ENCODE peak calls at places on chromosome 18, in five cellular contexts. One of them, this sample, is unnamed.

GRCh38 chr18:9671214-9671613 is 36.9 kb upstream of the RAB31 start:
- DNase-seq in mesendoderm: no peak
- DNase-seq in naive thymus-derived CD4-positive, alpha-beta T cell: no peak
- DNase-seq in CD8-positive, alpha-beta T cell: no peak
- DNase-seq in endodermal cell: no peak
- DNase-seq in this sample: no peak

GRCh38 chr18:59945544-59945943 is 45.7 kb downstream of the PMAIP1 start:
- DNase-seq in mesendoderm: no peak
- DNase-seq in naive thymus-derived CD4-positive, alpha-beta T cell: no peak
- DNase-seq in CD8-positive, alpha-beta T cell: no peak
- DNase-seq in endodermal cell: no peak
- DNase-seq in this sample: no peak

GRCh38 chr18:41713969-41714700 is 240.9 kb upstream of the PIK3C3 start:
- DNase-seq in mesendoderm: no peak
- DNase-seq in naive thymus-derived CD4-positive, alpha-beta T cell: no peak
- DNase-seq in CD8-positive, alpha-beta T cell: no peak
- DNase-seq in endodermal cell: no peak
- DNase-seq in this sample: no peak

GRCh38 chr18:22930089-22930713 is 2.9 kb upstream of the RBBP8 start:
- DNase-seq in mesendoderm: peak; percentile 75
- DNase-seq in naive thymus-derived CD4-positive, alpha-beta T cell: peak; percentile 66
- DNase-seq in CD8-positive, alpha-beta T cell: peak; percentile 68
- DNase-seq in endodermal cell: peak; percentile 93
- DNase-seq in this sample: peak; percentile 75

GRCh38 chr18:36688020-36688965 is 140.5 kb downstream of the TPGS2 start:
- DNase-seq in mesendoderm: peak; percentile 68
- DNase-seq in naive thymus-derived CD4-positive, alpha-beta T cell: peak; percentile 10
- DNase-seq in CD8-positive, alpha-beta T cell: no peak
- DNase-seq in endodermal cell: peak; percentile 91
- DNase-seq in this sample: no peak

GRCh38 chr18:3262234-3263171 is 570 bp downstream of the MYL12B start:
- DNase-seq in mesendoderm: peak; percentile 43
- DNase-seq in naive thymus-derived CD4-positive, alpha-beta T cell: peak; percentile 40
- DNase-seq in CD8-positive, alpha-beta T cell: no peak
- DNase-seq in endodermal cell: no peak
- DNase-seq in this sample: peak; percentile 56

GRCh38 chr18:11411021-11411420 is 198.4 kb upstream of the SLC35G4 start:
- DNase-seq in mesendoderm: no peak
- DNase-seq in naive thymus-derived CD4-positive, alpha-beta T cell: no peak
- DNase-seq in CD8-positive, alpha-beta T cell: no peak
- DNase-seq in endodermal cell: no peak
- DNase-seq in this sample: no peak

GRCh38 chr18:35770360-35770759 is 188.8 kb downstream of the GALNT1 start:
- DNase-seq in mesendoderm: no peak
- DNase-seq in naive thymus-derived CD4-positive, alpha-beta T cell: no peak
- DNase-seq in CD8-positive, alpha-beta T cell: no peak
- DNase-seq in endodermal cell: no peak
- DNase-seq in this sample: no peak

GRCh38 chr18:79069792-79070151 is 578 bp downstream of the ATP9B start:
- DNase-seq in mesendoderm: no peak
- DNase-seq in naive thymus-derived CD4-positive, alpha-beta T cell: no peak
- DNase-seq in CD8-positive, alpha-beta T cell: no peak
- DNase-seq in endodermal cell: no peak
- DNase-seq in this sample: peak; percentile 48

GRCh38 chr18:25594351-25594750 is 242.4 kb upstream of the ZNF521 start:
- DNase-seq in mesendoderm: peak; percentile 60
- DNase-seq in naive thymus-derived CD4-positive, alpha-beta T cell: no peak
- DNase-seq in CD8-positive, alpha-beta T cell: no peak
- DNase-seq in endodermal cell: no peak
- DNase-seq in this sample: no peak

GRCh38 chr18:434410-434809 is 66.1 kb downstream of the COLEC12 start:
- DNase-seq in mesendoderm: peak; percentile 58
- DNase-seq in naive thymus-derived CD4-positive, alpha-beta T cell: no peak
- DNase-seq in CD8-positive, alpha-beta T cell: no peak
- DNase-seq in endodermal cell: no peak
- DNase-seq in this sample: no peak

GRCh38 chr18:12911928-12912703 is 28.1 kb upstream of the PTPN2 start:
- DNase-seq in mesendoderm: no peak
- DNase-seq in naive thymus-derived CD4-positive, alpha-beta T cell: no peak
- DNase-seq in CD8-positive, alpha-beta T cell: no peak
- DNase-seq in endodermal cell: peak; percentile 54
- DNase-seq in this sample: no peak

GRCh38 chr18:49476664-49477411 is 10.2 kb downstream of the C18orf32 start:
- DNase-seq in mesendoderm: peak; percentile 23
- DNase-seq in naive thymus-derived CD4-positive, alpha-beta T cell: no peak
- DNase-seq in CD8-positive, alpha-beta T cell: no peak
- DNase-seq in endodermal cell: no peak
- DNase-seq in this sample: no peak
- H3K27ac ChIP-seq in mesendoderm: no peak overlapping the region
- H3K27ac ChIP-seq in naive thymus-derived CD4-positive, alpha-beta T cell: no peak overlapping the region
- H3K27ac ChIP-seq in CD8-positive, alpha-beta T cell: no peak overlapping the region
- H3K27ac ChIP-seq in endodermal cell: no peak overlapping the region
- H3K27ac ChIP-seq in this sample: no peak overlapping the region

GRCh38 chr18:76434452-76434851 is 60.6 kb downstream of the ZNF516 start:
- DNase-seq in mesendoderm: no peak
- DNase-seq in naive thymus-derived CD4-positive, alpha-beta T cell: no peak
- DNase-seq in CD8-positive, alpha-beta T cell: no peak
- DNase-seq in endodermal cell: no peak
- DNase-seq in this sample: no peak
- H3K36me3 ChIP-seq in mesendoderm: no peaks in the 10 kb centered on the region
- H3K36me3 ChIP-seq in naive thymus-derived CD4-positive, alpha-beta T cell: no peaks in the 10 kb centered on the region
- H3K36me3 ChIP-seq in CD8-positive, alpha-beta T cell: no peaks in the 10 kb centered on the region
- H3K36me3 ChIP-seq in endodermal cell: peaks cover 22% of the 10 kb centered on the region
- H3K36me3 ChIP-seq in this sample: no peaks in the 10 kb centered on the region

GRCh38 chr18:48445540-48445939 is 36.4 kb upstream of the ZBTB7C start:
- DNase-seq in mesendoderm: peak; percentile 89
- DNase-seq in naive thymus-derived CD4-positive, alpha-beta T cell: peak; percentile 70
- DNase-seq in CD8-positive, alpha-beta T cell: peak; percentile 51
- DNase-seq in endodermal cell: peak; percentile 96
- DNase-seq in this sample: peak; percentile 36

GRCh38 chr18:48436907-48437306 is 27.7 kb upstream of the ZBTB7C start:
- DNase-seq in mesendoderm: no peak
- DNase-seq in naive thymus-derived CD4-positive, alpha-beta T cell: no peak
- DNase-seq in CD8-positive, alpha-beta T cell: no peak
- DNase-seq in endodermal cell: no peak
- DNase-seq in this sample: no peak

GRCh38 chr18:48441405-48441881 is 32.3 kb upstream of the ZBTB7C start:
- DNase-seq in mesendoderm: no peak
- DNase-seq in naive thymus-derived CD4-positive, alpha-beta T cell: no peak
- DNase-seq in CD8-positive, alpha-beta T cell: no peak
- DNase-seq in endodermal cell: no peak
- DNase-seq in this sample: no peak

GRCh38 chr18:48442761-48443160 is 33.6 kb upstream of the ZBTB7C start:
- DNase-seq in mesendoderm: no peak
- DNase-seq in naive thymus-derived CD4-positive, alpha-beta T cell: no peak
- DNase-seq in CD8-positive, alpha-beta T cell: no peak
- DNase-seq in endodermal cell: no peak
- DNase-seq in this sample: no peak

GRCh38 chr18:48440924-48441323 is 31.7 kb upstream of the ZBTB7C start:
- DNase-seq in mesendoderm: no peak
- DNase-seq in naive thymus-derived CD4-positive, alpha-beta T cell: no peak
- DNase-seq in CD8-positive, alpha-beta T cell: no peak
- DNase-seq in endodermal cell: no peak
- DNase-seq in this sample: no peak
- H3K4me3 ChIP-seq in mesendoderm: no peak overlapping the region
- H3K4me3 ChIP-seq in naive thymus-derived CD4-positive, alpha-beta T cell: no peak overlapping the region
- H3K4me3 ChIP-seq in CD8-positive, alpha-beta T cell: no peak overlapping the region
- H3K4me3 ChIP-seq in endodermal cell: no peak overlapping the region
- H3K4me3 ChIP-seq in this sample: no peak overlapping the region

DNA sequence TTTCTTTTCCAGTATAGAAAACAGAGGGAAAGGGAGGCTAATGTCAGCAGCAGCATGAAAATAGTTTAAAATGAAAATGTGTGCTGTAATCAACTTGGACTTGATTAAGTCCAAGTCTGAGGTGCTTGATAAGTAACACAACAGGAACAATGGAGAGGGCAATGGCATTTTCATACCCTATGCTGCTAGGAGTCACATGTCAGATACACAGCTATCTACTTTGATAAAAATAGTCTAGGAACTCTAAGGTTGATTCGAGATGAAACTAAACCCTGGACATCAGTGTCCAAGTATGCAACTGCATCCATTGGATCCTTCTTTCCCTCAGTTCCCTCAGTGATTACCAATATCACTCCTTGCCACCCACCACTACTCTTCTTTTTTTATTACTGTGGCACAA is 4.6 kb upstream of the C18orf63 start:
- DNase-seq in mesendoderm: no peak
- DNase-seq in naive thymus-derived CD4-positive, alpha-beta T cell: no peak
- DNase-seq in CD8-positive, alpha-beta T cell: no peak
- DNase-seq in endodermal cell: no peak
- DNase-seq in this sample: no peak
- H3K27ac ChIP-seq in mesendoderm: no peak overlapping the region
- H3K27ac ChIP-seq in naive thymus-derived CD4-positive, alpha-beta T cell: no peak overlapping the region
- H3K27ac ChIP-seq in CD8-positive, alpha-beta T cell: no peak overlapping the region
- H3K27ac ChIP-seq in endodermal cell: no peak overlapping the region
- H3K27ac ChIP-seq in this sample: no peak overlapping the region

GRCh38 chr18:8635087-8635486 is 25.9 kb downstream of the RAB12 start:
- DNase-seq in mesendoderm: no peak
- DNase-seq in naive thymus-derived CD4-positive, alpha-beta T cell: no peak
- DNase-seq in CD8-positive, alpha-beta T cell: no peak
- DNase-seq in endodermal cell: no peak
- DNase-seq in this sample: no peak
- H3K36me3 ChIP-seq in mesendoderm: peaks cover 16% of the 10 kb centered on the region
- H3K36me3 ChIP-seq in naive thymus-derived CD4-positive, alpha-beta T cell: peaks cover 11% of the 10 kb centered on the region
- H3K36me3 ChIP-seq in CD8-positive, alpha-beta T cell: peaks cover 22% of the 10 kb centered on the region
- H3K36me3 ChIP-seq in endodermal cell: peaks cover 83% of the 10 kb centered on the region
- H3K36me3 ChIP-seq in this sample: peaks cover 75% of the 10 kb centered on the region

GRCh38 chr18:2188258-2188657 is 383.0 kb downstream of the METTL4 start:
- DNase-seq in mesendoderm: no peak
- DNase-seq in naive thymus-derived CD4-positive, alpha-beta T cell: no peak
- DNase-seq in CD8-positive, alpha-beta T cell: no peak
- DNase-seq in endodermal cell: no peak
- DNase-seq in this sample: no peak
- H3K4me3 ChIP-seq in mesendoderm: no peak overlapping the region
- H3K4me3 ChIP-seq in naive thymus-derived CD4-positive, alpha-beta T cell: no peak overlapping the region
- H3K4me3 ChIP-seq in CD8-positive, alpha-beta T cell: no peak overlapping the region
- H3K4me3 ChIP-seq in endodermal cell: no peak overlapping the region
- H3K4me3 ChIP-seq in this sample: no peak overlapping the region

GRCh38 chr18:63291278-63291677 is 28.3 kb downstream of the BCL2 start:
- DNase-seq in mesendoderm: no peak
- DNase-seq in naive thymus-derived CD4-positive, alpha-beta T cell: no peak
- DNase-seq in CD8-positive, alpha-beta T cell: no peak
- DNase-seq in endodermal cell: no peak
- DNase-seq in this sample: no peak

GRCh38 chr18:63286926-63287325 is 32.6 kb downstream of the BCL2 start:
- DNase-seq in mesendoderm: no peak
- DNase-seq in naive thymus-derived CD4-positive, alpha-beta T cell: no peak
- DNase-seq in CD8-positive, alpha-beta T cell: no peak
- DNase-seq in endodermal cell: no peak
- DNase-seq in this sample: no peak

GRCh38 chr18:63292844-63293683 is 26.5 kb downstream of the BCL2 start:
- DNase-seq in mesendoderm: no peak
- DNase-seq in naive thymus-derived CD4-positive, alpha-beta T cell: no peak
- DNase-seq in CD8-positive, alpha-beta T cell: peak; percentile 24
- DNase-seq in endodermal cell: no peak
- DNase-seq in this sample: peak; percentile 14

GRCh38 chr18:63293930-63294329 is 25.6 kb downstream of the BCL2 start:
- DNase-seq in mesendoderm: no peak
- DNase-seq in naive thymus-derived CD4-positive, alpha-beta T cell: no peak
- DNase-seq in CD8-positive, alpha-beta T cell: no peak
- DNase-seq in endodermal cell: no peak
- DNase-seq in this sample: no peak

DNA sequence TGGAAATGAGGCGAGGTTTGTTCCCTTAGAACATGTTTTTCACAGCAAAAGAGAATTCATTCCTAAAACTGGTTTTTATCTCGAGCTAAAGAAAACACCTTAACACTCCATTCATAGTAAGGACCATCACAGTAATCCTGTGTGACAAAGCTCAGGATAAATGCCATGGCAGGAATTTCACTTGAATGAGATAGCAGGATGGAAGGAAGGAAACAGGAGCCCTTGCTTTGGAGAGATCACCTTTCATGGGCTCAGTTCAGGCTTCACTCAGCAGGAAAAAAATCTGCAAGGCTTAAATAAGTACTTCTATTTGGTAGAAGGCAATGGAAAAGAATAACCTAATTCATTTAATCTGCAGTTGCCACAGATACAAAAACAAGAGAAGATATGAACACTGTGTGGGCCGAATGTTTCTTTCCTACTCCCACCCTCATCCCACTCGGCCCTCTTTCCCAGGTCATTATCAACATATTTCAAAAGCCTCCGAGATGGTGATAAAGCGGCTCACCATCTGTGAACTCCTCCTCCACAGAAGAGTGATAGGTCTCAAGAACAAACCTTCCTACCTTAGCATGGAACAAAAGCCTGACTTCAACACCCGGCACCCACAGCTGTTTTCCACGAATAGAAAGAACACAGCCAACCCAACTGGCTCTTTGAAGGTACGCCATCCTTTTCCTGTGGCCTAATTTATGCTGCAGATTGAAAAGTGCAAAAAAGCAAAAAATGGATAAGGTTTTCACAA is 28.9 kb downstream of the BCL2 start:
- DNase-seq in mesendoderm: peak; percentile 86
- DNase-seq in naive thymus-derived CD4-positive, alpha-beta T cell: peak; percentile 63
- DNase-seq in CD8-positive, alpha-beta T cell: no peak
- DNase-seq in endodermal cell: peak; percentile 63
- DNase-seq in this sample: no peak
- H3K27ac ChIP-seq in mesendoderm: peak overlapping the region; percentile 52
- H3K27ac ChIP-seq in naive thymus-derived CD4-positive, alpha-beta T cell: peak overlapping the region; percentile 60
- H3K27ac ChIP-seq in CD8-positive, alpha-beta T cell: peak overlapping the region; percentile 7
- H3K27ac ChIP-seq in endodermal cell: no peak overlapping the region
- H3K27ac ChIP-seq in this sample: peak overlapping the region; percentile 55

DNA sequence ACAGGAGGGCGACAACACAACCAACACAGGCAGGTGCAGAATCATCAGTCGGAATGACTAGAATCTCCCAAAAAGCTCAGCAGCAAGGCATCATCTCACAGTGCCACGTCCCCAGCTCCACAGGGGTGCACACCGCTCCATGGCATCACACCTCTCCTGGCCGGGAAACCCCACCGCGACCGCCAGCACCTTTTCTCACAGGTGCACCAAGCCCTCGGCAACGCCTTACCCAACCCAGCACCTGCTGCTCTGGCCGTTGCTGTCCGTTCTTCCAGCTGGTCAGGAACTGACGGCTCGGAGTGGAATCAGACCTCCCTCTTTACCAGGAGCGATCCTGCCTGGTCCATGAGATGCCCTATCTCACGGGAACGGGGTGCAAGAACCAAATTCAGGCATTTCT is 61.3 kb downstream of the ZNF516 start:
- DNase-seq in mesendoderm: no peak
- DNase-seq in naive thymus-derived CD4-positive, alpha-beta T cell: no peak
- DNase-seq in CD8-positive, alpha-beta T cell: no peak
- DNase-seq in endodermal cell: no peak
- DNase-seq in this sample: no peak
- H3K36me3 ChIP-seq in mesendoderm: no peaks in the 10 kb centered on the region
- H3K36me3 ChIP-seq in naive thymus-derived CD4-positive, alpha-beta T cell: no peaks in the 10 kb centered on the region
- H3K36me3 ChIP-seq in CD8-positive, alpha-beta T cell: no peaks in the 10 kb centered on the region
- H3K36me3 ChIP-seq in endodermal cell: peaks cover 17% of the 10 kb centered on the region
- H3K36me3 ChIP-seq in this sample: no peaks in the 10 kb centered on the region

GRCh38 chr18:49563701-49564100 is 1.8 kb downstream of the LIPG start:
- DNase-seq in mesendoderm: no peak
- DNase-seq in naive thymus-derived CD4-positive, alpha-beta T cell: no peak
- DNase-seq in CD8-positive, alpha-beta T cell: no peak
- DNase-seq in endodermal cell: no peak
- DNase-seq in this sample: no peak
- H3K4me3 ChIP-seq in mesendoderm: peak overlapping the region; percentile 65
- H3K4me3 ChIP-seq in naive thymus-derived CD4-positive, alpha-beta T cell: no peak overlapping the region
- H3K4me3 ChIP-seq in CD8-positive, alpha-beta T cell: no peak overlapping the region
- H3K4me3 ChIP-seq in endodermal cell: peak overlapping the region; percentile 81
- H3K4me3 ChIP-seq in this sample: no peak overlapping the region